ENCODE peak calls at places on chromosome 21, in four cellular contexts. P is mesendoderm, G is IMR-90, I is mesenchymal stem cell. B is an unnamed sample.
A peak's percentile ranks its signal among the peaks of the same experiment; 100 is the strongest.

GRCh38 chr21:28547795-28548194 is 444.9 kb downstream of the LTN1 start:
- DNase-seq in G (no peak), P (no peak), I (no peak), B (no peak)

GRCh38 chr21:33451634-33452071 is 28.1 kb downstream of the TMEM50B start:
- DNase-seq in I (peak; percentile 22), G (peak; percentile 33), P (no peak), B (no peak)

GRCh38 chr21:32298148-32298559 is 501 bp upstream of the MRAP start:
- DNase-seq in P (no peak), G (peak; percentile 25), I (no peak), B (no peak)

GRCh38 chr21:27505516-27505915 is 538.6 kb upstream of the ADAMTS5 start:
- DNase-seq in I (no peak), P (no peak), G (peak; percentile 70), B (no peak)

GRCh38 chr21:15172963-15173362 is 108.2 kb upstream of the NRIP1 start:
- DNase-seq in G (no peak), I (no peak), P (no peak), B (no peak)

GRCh38 chr21:22609802-22610201 is 1611.6 kb downstream of the NCAM2 start:
- DNase-seq in I (no peak), G (no peak), P (no peak), B (no peak)

GRCh38 chr21:19853709-19854575 is 1144.3 kb upstream of the NCAM2 start:
- DNase-seq in P (no peak), I (no peak), G (no peak), B (no peak)

GRCh38 chr21:41403331-41403730 is 22.7 kb upstream of the MX1 start:
- DNase-seq in G (no peak), P (no peak), I (no peak), B (no peak)

GRCh38 chr21:29201186-29201585 is 70.7 kb downstream of the MAP3K7CL start:
- DNase-seq in I (no peak), P (no peak), G (no peak), B (no peak)

GRCh38 chr21:38488640-38489282 is 9.5 kb downstream of the ERG start:
- DNase-seq in I (no peak), P (no peak), G (no peak), B (no peak)

GRCh38 chr21:39564200-39564599 is 48.5 kb upstream of the B3GALT5 start:
- DNase-seq in G (no peak), P (no peak), I (no peak), B (no peak)

GRCh38 chr21:31119199-31119598 is 80.9 kb upstream of the KRTAP19-8 start:
- DNase-seq in G (no peak), I (no peak), P (no peak), B (no peak)

GRCh38 chr21:39891111-39891510 is 23.9 kb downstream of the PCP4 start:
- DNase-seq in G (no peak), I (no peak), P (no peak), B (no peak)

DNA sequence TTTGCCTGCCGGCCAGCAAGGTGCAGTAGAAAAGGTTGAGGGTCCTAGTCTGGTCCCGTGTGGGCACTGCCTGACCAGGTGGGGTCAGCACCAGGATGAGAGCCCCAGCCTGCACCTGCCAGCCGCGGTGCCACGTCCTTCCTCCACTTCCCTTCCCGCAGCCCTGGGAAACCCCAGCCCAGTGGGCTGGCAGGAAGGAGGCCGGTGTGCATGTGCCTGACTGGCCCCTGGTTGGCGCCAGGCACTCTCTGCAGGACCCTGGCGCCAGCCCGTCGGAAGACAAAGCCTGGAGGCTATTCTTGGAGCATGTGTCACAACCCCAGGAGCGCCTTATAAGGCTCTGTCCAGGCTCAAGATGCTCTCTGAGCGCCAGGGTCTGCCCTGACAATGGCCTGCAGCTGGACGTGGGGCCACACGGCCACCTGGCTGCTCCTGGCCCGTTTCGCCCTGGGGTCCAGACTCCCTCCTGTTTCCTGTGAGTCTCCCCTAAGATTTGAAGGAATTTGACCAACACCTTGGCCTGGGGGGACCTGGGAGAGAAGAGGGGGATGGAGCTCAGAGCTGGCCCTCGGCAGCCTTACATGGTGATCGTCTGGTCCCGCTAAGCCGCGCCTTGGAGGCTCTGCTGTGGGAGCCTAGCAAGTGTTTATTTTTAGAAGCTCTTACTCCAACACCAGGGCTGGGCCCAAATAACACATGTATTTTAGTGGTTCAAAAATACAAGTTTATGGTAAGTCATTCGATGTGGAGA is 31.9 kb upstream of the POFUT2 start:
- DNase-seq in G (peak; percentile 77), P (no peak), I (peak; percentile 95), B (no peak)
- H4K8ac ChIP-seq in G (peak overlapping the region; percentile 82), P (no peak overlapping the region), I (peak overlapping the region; percentile 98), B (no peak overlapping the region)

GRCh38 chr21:21210552-21210951 is 212.3 kb downstream of the NCAM2 start:
- DNase-seq in I (no peak), P (no peak), G (no peak), B (no peak)
- H4K8ac ChIP-seq in I (no peak overlapping the region), P (no peak overlapping the region), G (no peak overlapping the region), B (no peak overlapping the region)

DNA sequence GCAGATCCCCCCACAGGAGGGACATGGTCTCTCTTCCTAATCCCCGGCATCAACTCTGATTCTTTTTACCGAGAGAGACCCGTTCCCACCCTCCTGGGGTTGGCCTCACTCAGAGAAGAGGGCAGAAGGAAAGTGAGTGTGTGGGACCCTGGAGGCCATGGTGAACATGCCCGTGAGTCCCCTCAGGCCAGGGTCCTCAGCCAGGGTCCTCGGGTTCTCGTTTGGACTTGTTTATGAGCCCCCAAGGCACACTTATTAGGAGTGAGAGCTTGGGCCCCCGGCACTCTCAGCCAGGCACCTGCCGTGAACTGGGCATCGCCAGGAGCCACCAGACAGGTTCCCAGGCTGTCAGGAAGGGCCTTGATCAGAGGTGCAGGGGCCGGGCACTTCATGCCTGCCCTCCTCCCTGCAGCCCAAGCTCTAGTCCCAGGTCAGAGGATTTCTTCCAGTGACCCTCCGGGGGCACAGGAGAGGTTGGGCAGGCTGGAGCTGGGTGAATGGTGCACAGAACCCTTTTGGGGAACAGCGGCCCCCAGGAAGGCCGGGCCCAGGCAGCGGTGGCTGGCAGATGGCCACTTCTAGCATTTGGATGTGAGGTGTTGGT is 122.6 kb downstream of the CRYAA start:
- DNase-seq in I (no peak), G (no peak), P (no peak), B (no peak)
- H4K8ac ChIP-seq in I (no peak overlapping the region), G (no peak overlapping the region), P (no peak overlapping the region), B (no peak overlapping the region)

GRCh38 chr21:46366091-46366490 is 42.1 kb downstream of the PCNT start:
- DNase-seq in P (no peak), G (no peak), I (no peak), B (no peak)
- H4K8ac ChIP-seq in P (no peak overlapping the region), G (no peak overlapping the region), I (no peak overlapping the region), B (no peak overlapping the region)

GRCh38 chr21:16674949-16675348 is 837.9 kb upstream of the CXADR start:
- DNase-seq in G (no peak), P (no peak), I (no peak), B (no peak)
- H4K8ac ChIP-seq in G (no peak overlapping the region), P (no peak overlapping the region), I (no peak overlapping the region), B (no peak overlapping the region)

GRCh38 chr21:45502600-45502999 is 39.6 kb downstream of the SLC19A1 start:
- DNase-seq in G (no peak), P (no peak), I (no peak), B (no peak)

GRCh38 chr21:45504021-45504515 is 38.2 kb downstream of the SLC19A1 start:
- DNase-seq in G (no peak), I (no peak), P (no peak), B (no peak)

GRCh38 chr21:45499970-45500575 is 42.2 kb downstream of the SLC19A1 start:
- DNase-seq in I (no peak), P (no peak), G (no peak), B (no peak)

GRCh38 chr21:45499201-45499750 is 43.0 kb downstream of the SLC19A1 start:
- DNase-seq in G (no peak), I (no peak), P (no peak), B (no peak)

GRCh38 chr21:45502006-45502345 is 40.3 kb downstream of the SLC19A1 start:
- DNase-seq in P (no peak), I (no peak), G (no peak), B (no peak)
- H4K8ac ChIP-seq in P (no peak overlapping the region), I (no peak overlapping the region), G (no peak overlapping the region), B (no peak overlapping the region)

B was measured in neuronal stem cell.